ENCODE peak calls at places on chromosomes 4 and X, in ten cellular contexts. One of them, this sample, is unnamed.
A peak's percentile ranks its signal among the peaks of the same experiment; 100 is the strongest.

GRCh38 chr4:186067757-186068385 is 1.1 kb upstream of the TLR3 start:
- DNase-seq in left lung: no peak
- DNase-seq in cardiac muscle cell: peak; percentile 59
- DNase-seq in Peyer's patch: peak; percentile 86
- DNase-seq in Panc1: peak; percentile 25
- DNase-seq in H9: peak; percentile 52
- DNase-seq in psoas muscle: no peak
- DNase-seq in uterus: peak; percentile 48
- DNase-seq in naive thymus-derived CD4-positive, alpha-beta T cell: no peak
- DNase-seq in fibroblast of lung: peak; percentile 28
- DNase-seq in this sample: peak; percentile 66

GRCh38 chrX:77447339-77448149 is at the start of gene FGF16:
- DNase-seq in cardiac muscle cell: no peak
- DNase-seq in naive thymus-derived CD4-positive, alpha-beta T cell: no peak
- DNase-seq in Panc1: no peak
- DNase-seq in left lung: peak; percentile 54
- DNase-seq in psoas muscle: peak; percentile 20
- DNase-seq in H9: peak; percentile 37
- DNase-seq in fibroblast of lung: no peak
- DNase-seq in uterus: no peak
- DNase-seq in Peyer's patch: no peak
- DNase-seq in this sample: no peak

GRCh38 chrX:131322646-131323045 is 33.5 kb upstream of the IGSF1 start:
- DNase-seq in uterus: no peak
- DNase-seq in Panc1: no peak
- DNase-seq in cardiac muscle cell: no peak
- DNase-seq in left lung: no peak
- DNase-seq in fibroblast of lung: peak; percentile 1
- DNase-seq in Peyer's patch: no peak
- DNase-seq in psoas muscle: no peak
- DNase-seq in H9: no peak
- DNase-seq in naive thymus-derived CD4-positive, alpha-beta T cell: no peak
- DNase-seq in this sample: no peak

GRCh38 chrX:9859711-9860555 is 73.7 kb downstream of the SHROOM2 start:
- DNase-seq in H9: no peak
- DNase-seq in Panc1: no peak
- DNase-seq in Peyer's patch: no peak
- DNase-seq in left lung: no peak
- DNase-seq in cardiac muscle cell: no peak
- DNase-seq in uterus: no peak
- DNase-seq in naive thymus-derived CD4-positive, alpha-beta T cell: no peak
- DNase-seq in psoas muscle: no peak
- DNase-seq in fibroblast of lung: peak; percentile 86
- DNase-seq in this sample: no peak

GRCh38 chr4:176782191-176782590 is 10.5 kb downstream of the VEGFC start:
- DNase-seq in fibroblast of lung: no peak
- DNase-seq in left lung: no peak
- DNase-seq in cardiac muscle cell: no peak
- DNase-seq in H9: no peak
- DNase-seq in naive thymus-derived CD4-positive, alpha-beta T cell: no peak
- DNase-seq in Peyer's patch: no peak
- DNase-seq in Panc1: no peak
- DNase-seq in uterus: no peak
- DNase-seq in psoas muscle: no peak
- DNase-seq in this sample: no peak

GRCh38 chrX:15739886-15740285 is 1.8 kb downstream of the CA5B start:
- DNase-seq in cardiac muscle cell: no peak
- DNase-seq in uterus: no peak
- DNase-seq in fibroblast of lung: no peak
- DNase-seq in Panc1: no peak
- DNase-seq in psoas muscle: no peak
- DNase-seq in H9: no peak
- DNase-seq in naive thymus-derived CD4-positive, alpha-beta T cell: no peak
- DNase-seq in Peyer's patch: no peak
- DNase-seq in left lung: no peak
- DNase-seq in this sample: no peak

GRCh38 chr4:39486221-39486804 is 27.5 kb downstream of the LIAS start:
- DNase-seq in psoas muscle: no peak
- DNase-seq in Peyer's patch: no peak
- DNase-seq in cardiac muscle cell: no peak
- DNase-seq in naive thymus-derived CD4-positive, alpha-beta T cell: no peak
- DNase-seq in Panc1: no peak
- DNase-seq in fibroblast of lung: no peak
- DNase-seq in left lung: no peak
- DNase-seq in uterus: no peak
- DNase-seq in H9: no peak
- DNase-seq in this sample: no peak

GRCh38 chrX:129654652-129655546 is at the start of gene APLN:
- DNase-seq in Peyer's patch: peak; percentile 46
- DNase-seq in fibroblast of lung: peak; percentile 46
- DNase-seq in left lung: peak; percentile 77
- DNase-seq in psoas muscle: peak; percentile 68
- DNase-seq in Panc1: no peak
- DNase-seq in H9: no peak
- DNase-seq in naive thymus-derived CD4-positive, alpha-beta T cell: no peak
- DNase-seq in cardiac muscle cell: peak; percentile 57
- DNase-seq in uterus: peak; percentile 55
- DNase-seq in this sample: peak; percentile 40

GRCh38 chr4:122652379-122652778 is 31.5 kb upstream of the IL21 start:
- DNase-seq in left lung: no peak
- DNase-seq in H9: no peak
- DNase-seq in Peyer's patch: peak; percentile 61
- DNase-seq in fibroblast of lung: peak; percentile 51
- DNase-seq in Panc1: peak; percentile 4
- DNase-seq in psoas muscle: no peak
- DNase-seq in naive thymus-derived CD4-positive, alpha-beta T cell: peak; percentile 18
- DNase-seq in cardiac muscle cell: peak; percentile 39
- DNase-seq in uterus: no peak
- DNase-seq in this sample: peak; percentile 32

GRCh38 chrX:84876876-84877275 is 126.8 kb upstream of the APOOL start:
- DNase-seq in naive thymus-derived CD4-positive, alpha-beta T cell: no peak
- DNase-seq in H9: no peak
- DNase-seq in left lung: no peak
- DNase-seq in cardiac muscle cell: no peak
- DNase-seq in Peyer's patch: no peak
- DNase-seq in psoas muscle: no peak
- DNase-seq in Panc1: no peak
- DNase-seq in fibroblast of lung: no peak
- DNase-seq in uterus: no peak
- DNase-seq in this sample: no peak

GRCh38 chr4:165563851-165564250 is 185.0 kb downstream of the CPE start:
- DNase-seq in Peyer's patch: no peak
- DNase-seq in uterus: no peak
- DNase-seq in H9: no peak
- DNase-seq in cardiac muscle cell: no peak
- DNase-seq in psoas muscle: no peak
- DNase-seq in Panc1: no peak
- DNase-seq in left lung: no peak
- DNase-seq in naive thymus-derived CD4-positive, alpha-beta T cell: no peak
- DNase-seq in fibroblast of lung: peak; percentile 64
- DNase-seq in this sample: no peak

GRCh38 chrX:126770179-126770578 is 49.4 kb upstream of the PRR32 start:
- DNase-seq in fibroblast of lung: no peak
- DNase-seq in cardiac muscle cell: peak; percentile 51
- DNase-seq in naive thymus-derived CD4-positive, alpha-beta T cell: no peak
- DNase-seq in Peyer's patch: no peak
- DNase-seq in uterus: no peak
- DNase-seq in left lung: no peak
- DNase-seq in H9: no peak
- DNase-seq in psoas muscle: no peak
- DNase-seq in Panc1: peak; percentile 8
- DNase-seq in this sample: no peak

GRCh38 chr4:38360201-38360600 is 303.8 kb upstream of the KLF3 start:
- DNase-seq in fibroblast of lung: peak; percentile 26
- DNase-seq in Peyer's patch: no peak
- DNase-seq in Panc1: no peak
- DNase-seq in left lung: no peak
- DNase-seq in naive thymus-derived CD4-positive, alpha-beta T cell: no peak
- DNase-seq in cardiac muscle cell: no peak
- DNase-seq in H9: no peak
- DNase-seq in uterus: no peak
- DNase-seq in psoas muscle: no peak
- DNase-seq in this sample: no peak

GRCh38 chr4:100284302-100284701 is 94.0 kb upstream of the DDIT4L start:
- DNase-seq in psoas muscle: no peak
- DNase-seq in fibroblast of lung: no peak
- DNase-seq in naive thymus-derived CD4-positive, alpha-beta T cell: no peak
- DNase-seq in Panc1: no peak
- DNase-seq in cardiac muscle cell: no peak
- DNase-seq in left lung: no peak
- DNase-seq in Peyer's patch: no peak
- DNase-seq in H9: no peak
- DNase-seq in uterus: no peak
- DNase-seq in this sample: no peak

GRCh38 chr4:172124656-172125308 is 311.6 kb downstream of the GALNTL6 start:
- DNase-seq in Panc1: no peak
- DNase-seq in uterus: no peak
- DNase-seq in fibroblast of lung: no peak
- DNase-seq in naive thymus-derived CD4-positive, alpha-beta T cell: no peak
- DNase-seq in cardiac muscle cell: no peak
- DNase-seq in Peyer's patch: no peak
- DNase-seq in left lung: no peak
- DNase-seq in H9: no peak
- DNase-seq in psoas muscle: no peak
- DNase-seq in this sample: no peak

GRCh38 chr4:140256335-140256734 is 102.4 kb upstream of the MAML3 start:
- DNase-seq in naive thymus-derived CD4-positive, alpha-beta T cell: no peak
- DNase-seq in Panc1: no peak
- DNase-seq in psoas muscle: no peak
- DNase-seq in uterus: no peak
- DNase-seq in Peyer's patch: peak; percentile 81
- DNase-seq in H9: peak; percentile 50
- DNase-seq in left lung: no peak
- DNase-seq in fibroblast of lung: peak; percentile 61
- DNase-seq in cardiac muscle cell: no peak
- DNase-seq in this sample: no peak

GRCh38 chr4:97016186-97016945 is 1126.9 kb downstream of the STPG2 start:
- DNase-seq in uterus: no peak
- DNase-seq in left lung: no peak
- DNase-seq in cardiac muscle cell: no peak
- DNase-seq in fibroblast of lung: no peak
- DNase-seq in naive thymus-derived CD4-positive, alpha-beta T cell: no peak
- DNase-seq in Peyer's patch: no peak
- DNase-seq in H9: no peak
- DNase-seq in psoas muscle: no peak
- DNase-seq in Panc1: no peak
- DNase-seq in this sample: no peak

GRCh38 chrX:134695999-134696398 is 37.7 kb upstream of the PLAC1 start:
- DNase-seq in uterus: no peak
- DNase-seq in fibroblast of lung: no peak
- DNase-seq in cardiac muscle cell: no peak
- DNase-seq in Panc1: no peak
- DNase-seq in naive thymus-derived CD4-positive, alpha-beta T cell: no peak
- DNase-seq in H9: no peak
- DNase-seq in left lung: no peak
- DNase-seq in psoas muscle: no peak
- DNase-seq in Peyer's patch: no peak
- DNase-seq in this sample: no peak

GRCh38 chr4:173666-174314 is 49.5 kb downstream of the ZNF718 start:
- DNase-seq in H9: no peak
- DNase-seq in uterus: no peak
- DNase-seq in cardiac muscle cell: no peak
- DNase-seq in psoas muscle: no peak
- DNase-seq in left lung: no peak
- DNase-seq in Peyer's patch: no peak
- DNase-seq in Panc1: no peak
- DNase-seq in fibroblast of lung: no peak
- DNase-seq in naive thymus-derived CD4-positive, alpha-beta T cell: no peak
- DNase-seq in this sample: no peak
- H3K9me3 ChIP-seq in H9: peaks cover 28% of the 10 kb centered on the region
- H3K9me3 ChIP-seq in uterus: no peaks in the 10 kb centered on the region
- H3K9me3 ChIP-seq in cardiac muscle cell: peaks cover 2% of the 10 kb centered on the region
- H3K9me3 ChIP-seq in psoas muscle: peaks cover 81% of the 10 kb centered on the region
- H3K9me3 ChIP-seq in left lung: peaks cover 100% of the 10 kb centered on the region
- H3K9me3 ChIP-seq in Peyer's patch: no peaks in the 10 kb centered on the region
- H3K9me3 ChIP-seq in Panc1: peaks cover 4% of the 10 kb centered on the region
- H3K9me3 ChIP-seq in fibroblast of lung: no peaks in the 10 kb centered on the region
- H3K9me3 ChIP-seq in naive thymus-derived CD4-positive, alpha-beta T cell: peaks cover 26% of the 10 kb centered on the region
- H3K9me3 ChIP-seq in this sample: peaks cover 9% of the 10 kb centered on the region

DNA sequence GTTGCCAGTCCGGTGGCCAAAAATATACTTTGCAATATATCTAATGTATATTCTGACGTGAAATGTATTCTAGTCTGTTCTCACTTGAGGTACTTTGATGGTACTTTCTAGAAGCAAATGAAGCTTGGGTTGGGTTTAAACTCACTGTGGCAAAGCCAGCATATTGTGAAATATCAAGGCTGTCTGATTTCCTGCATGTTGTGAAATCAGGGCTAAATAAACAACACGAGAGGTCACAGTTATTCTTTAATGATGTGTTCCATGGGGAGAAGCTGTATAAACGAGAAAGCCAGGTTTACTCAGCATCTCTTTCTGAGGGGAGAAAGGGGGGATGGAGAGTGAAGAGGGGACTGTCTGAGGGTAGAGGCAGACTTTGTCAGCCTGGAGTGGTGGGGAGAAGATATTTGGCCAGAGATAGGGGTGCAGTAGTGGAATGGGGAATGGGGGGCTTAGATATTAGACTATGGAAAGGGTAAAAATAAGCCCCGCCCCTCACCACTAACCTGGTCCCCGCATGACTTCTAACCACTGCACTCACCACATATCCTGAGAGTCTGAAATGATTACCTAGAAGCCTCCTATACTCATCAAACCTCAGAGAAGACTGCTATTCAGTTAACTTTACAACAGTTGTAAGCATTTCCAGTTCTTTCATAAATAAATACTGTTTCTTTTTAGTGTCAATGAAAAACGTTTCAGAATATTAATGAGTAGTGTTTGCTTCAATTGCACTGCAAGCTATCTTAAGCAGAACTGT is 5.9 kb upstream of the SCARB2 start:
- DNase-seq in fibroblast of lung: peak; percentile 14
- DNase-seq in Panc1: no peak
- DNase-seq in H9: no peak
- DNase-seq in left lung: no peak
- DNase-seq in uterus: no peak
- DNase-seq in cardiac muscle cell: no peak
- DNase-seq in naive thymus-derived CD4-positive, alpha-beta T cell: no peak
- DNase-seq in psoas muscle: no peak
- DNase-seq in Peyer's patch: no peak
- DNase-seq in this sample: no peak
- H3K27ac ChIP-seq in fibroblast of lung: no peak overlapping the region
- H3K27ac ChIP-seq in Panc1: no peak overlapping the region
- H3K27ac ChIP-seq in H9: no peak overlapping the region
- H3K27ac ChIP-seq in left lung: peak overlapping the region; percentile 84
- H3K27ac ChIP-seq in uterus: no peak overlapping the region
- H3K27ac ChIP-seq in cardiac muscle cell: no peak overlapping the region
- H3K27ac ChIP-seq in naive thymus-derived CD4-positive, alpha-beta T cell: no peak overlapping the region
- H3K27ac ChIP-seq in psoas muscle: peak overlapping the region; percentile 97
- H3K27ac ChIP-seq in Peyer's patch: peak overlapping the region; percentile 28
- H3K27ac ChIP-seq in this sample: no peak overlapping the region

GRCh38 chrX:137568741-137569469 is 3.0 kb downstream of the ZIC3 start:
- DNase-seq in left lung: no peak
- DNase-seq in psoas muscle: no peak
- DNase-seq in uterus: no peak
- DNase-seq in Peyer's patch: no peak
- DNase-seq in cardiac muscle cell: no peak
- DNase-seq in naive thymus-derived CD4-positive, alpha-beta T cell: no peak
- DNase-seq in fibroblast of lung: no peak
- DNase-seq in Panc1: no peak
- DNase-seq in H9: peak; percentile 31
- DNase-seq in this sample: no peak
- H3K9me3 ChIP-seq in left lung: no peaks in the 10 kb centered on the region
- H3K9me3 ChIP-seq in psoas muscle: no peaks in the 10 kb centered on the region
- H3K9me3 ChIP-seq in uterus: no peaks in the 10 kb centered on the region
- H3K9me3 ChIP-seq in Peyer's patch: no peaks in the 10 kb centered on the region
- H3K9me3 ChIP-seq in cardiac muscle cell: no peaks in the 10 kb centered on the region
- H3K9me3 ChIP-seq in naive thymus-derived CD4-positive, alpha-beta T cell: no peaks in the 10 kb centered on the region
- H3K9me3 ChIP-seq in fibroblast of lung: no peaks in the 10 kb centered on the region
- H3K9me3 ChIP-seq in Panc1: no peaks in the 10 kb centered on the region
- H3K9me3 ChIP-seq in H9: no peaks in the 10 kb centered on the region
- H3K9me3 ChIP-seq in this sample: no peaks in the 10 kb centered on the region

GRCh38 chrX:136171420-136171819 is 24.1 kb downstream of the FHL1 start:
- DNase-seq in H9: no peak
- DNase-seq in naive thymus-derived CD4-positive, alpha-beta T cell: no peak
- DNase-seq in uterus: no peak
- DNase-seq in psoas muscle: no peak
- DNase-seq in left lung: no peak
- DNase-seq in Peyer's patch: no peak
- DNase-seq in Panc1: no peak
- DNase-seq in fibroblast of lung: no peak
- DNase-seq in cardiac muscle cell: no peak
- DNase-seq in this sample: no peak
- H3K27ac ChIP-seq in H9: no peak overlapping the region
- H3K27ac ChIP-seq in naive thymus-derived CD4-positive, alpha-beta T cell: no peak overlapping the region
- H3K27ac ChIP-seq in uterus: peak overlapping the region; percentile 88
- H3K27ac ChIP-seq in psoas muscle: peak overlapping the region; percentile 95
- H3K27ac ChIP-seq in left lung: no peak overlapping the region
- H3K27ac ChIP-seq in Peyer's patch: no peak overlapping the region
- H3K27ac ChIP-seq in Panc1: no peak overlapping the region
- H3K27ac ChIP-seq in fibroblast of lung: peak overlapping the region; percentile 87
- H3K27ac ChIP-seq in cardiac muscle cell: no peak overlapping the region
- H3K27ac ChIP-seq in this sample: peak overlapping the region; percentile 12